ENCODE peak calls at places on chromosomes 2 and 18, in five cellular contexts. Z, I, A, X and E are unnamed samples.

GRCh38 chr2:157105372-157105771 is 152.1 kb upstream of the GALNT5 start:
- DNase-seq in I (no peak), Z (no peak), X (no peak), A (no peak), E (no peak)

GRCh38 chr2:237120956-237121720 is 35.4 kb downstream of the COPS8 start:
- DNase-seq in I (no peak), X (no peak), A (no peak), Z (no peak), E (peak; percentile 41)

GRCh38 chr2:151347904-151348303 is 9.5 kb upstream of the TNFAIP6 start:
- DNase-seq in Z (no peak), A (no peak), I (no peak), X (no peak), E (no peak)

GRCh38 chr2:213723051-213723560 is 438.8 kb downstream of the SPAG16 start:
- DNase-seq in I (no peak), A (no peak), X (no peak), Z (no peak), E (no peak)

GRCh38 chr18:79791141-79791972 is 6.4 kb upstream of the KCNG2 start:
- DNase-seq in Z (no peak), I (peak; percentile 97), A (peak; percentile 63), X (peak; percentile 91), E (peak; percentile 99)

GRCh38 chr2:134148843-134149472 is 104.9 kb upstream of the MGAT5 start:
- DNase-seq in X (peak; percentile 27), Z (no peak), I (no peak), A (no peak), E (peak; percentile 12)

GRCh38 chr18:75350440-75350839 is 77.1 kb downstream of the SMIM21 start:
- DNase-seq in A (no peak), I (peak; percentile 74), Z (no peak), X (no peak), E (no peak)

GRCh38 chr2:145380436-145381017 is 860.6 kb upstream of the ZEB2 start:
- DNase-seq in X (peak; percentile 81), Z (no peak), A (peak; percentile 41), I (peak; percentile 82), E (peak; percentile 88)

GRCh38 chr2:226796840-226797288 is 2.8 kb downstream of the IRS1 start:
- DNase-seq in A (no peak), I (no peak), X (no peak), Z (no peak), E (peak; percentile 68)

GRCh38 chr2:180733330-180733729 is 247.1 kb upstream of the UBE2E3 start:
- DNase-seq in A (no peak), I (no peak), Z (no peak), X (no peak), E (no peak)

GRCh38 chr18:59853380-59853779 is 46.4 kb upstream of the PMAIP1 start:
- DNase-seq in Z (no peak), X (no peak), I (no peak), A (no peak), E (no peak)

GRCh38 chr2:74533464-74533863 is 3.7 kb downstream of the HTRA2 start:
- DNase-seq in Z (no peak), A (no peak), X (no peak), I (no peak), E (no peak)

GRCh38 chr2:48566582-48566981 is 36.6 kb downstream of the STON1 start:
- DNase-seq in I (peak; percentile 28), Z (no peak), X (no peak), A (no peak), E (peak; percentile 48)

GRCh38 chr2:48572797-48573196 is 42.8 kb downstream of the STON1 start:
- DNase-seq in A (no peak), I (no peak), Z (no peak), X (no peak), E (no peak)

GRCh38 chr2:48569433-48569832 is 39.5 kb downstream of the STON1 start:
- DNase-seq in Z (no peak), A (no peak), X (no peak), I (peak; percentile 55), E (no peak)

GRCh38 chr2:48568551-48568950 is 38.6 kb downstream of the STON1 start:
- DNase-seq in A (no peak), Z (no peak), X (no peak), I (no peak), E (peak; percentile 46)

GRCh38 chr2:48567671-48568070 is 37.7 kb downstream of the STON1 start:
- DNase-seq in X (no peak), I (peak; percentile 64), A (no peak), Z (no peak), E (peak; percentile 21)
- TF ChIP-seq CTCF in X (no peak), I (no peak), A (no peak), Z (no peak), E (no peak)

DNA sequence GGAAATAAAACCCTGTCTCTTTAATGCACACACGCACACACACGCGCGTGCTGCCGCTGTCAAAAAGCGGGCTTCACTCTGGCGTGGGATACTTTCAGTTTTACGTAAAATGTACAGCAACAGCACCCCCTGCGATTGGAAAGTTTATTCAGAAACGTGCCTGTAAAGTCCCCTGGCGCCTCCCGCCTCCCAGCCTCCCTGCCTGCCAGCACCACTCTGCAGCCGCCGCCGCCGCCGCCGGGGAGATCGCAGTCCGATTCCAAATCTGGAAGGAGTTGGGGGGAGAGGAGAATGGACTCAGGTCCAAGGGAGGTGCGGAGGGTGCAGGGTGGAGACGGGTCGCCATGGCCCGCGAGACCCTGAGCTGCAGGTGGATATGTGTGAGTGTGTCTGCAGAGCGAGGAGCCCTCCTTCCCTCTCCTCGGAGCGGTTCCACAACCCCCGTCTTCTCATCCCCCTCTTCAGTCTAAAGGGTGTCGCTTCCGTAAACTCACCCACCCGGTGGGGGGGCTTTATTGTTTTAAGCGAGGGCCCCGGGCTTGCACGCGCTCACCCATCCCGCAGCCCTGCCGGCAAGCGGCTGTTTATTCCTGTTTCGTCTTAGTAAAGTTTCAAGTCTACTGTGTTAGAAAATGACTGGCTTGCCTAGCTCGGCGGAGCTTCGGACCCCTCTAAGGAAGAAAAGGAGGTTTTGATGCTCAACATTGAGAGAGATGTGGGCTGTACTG is 1.8 kb upstream of the BCL11A start:
- DNase-seq in Z (peak; percentile 61), X (peak; percentile 60), I (peak; percentile 67), A (peak; percentile 30), E (peak; percentile 65)
- TF ChIP-seq CTCF in Z (peak; percentile 64), X (peak; percentile 43), I (no peak), A (no peak), E (peak; percentile 51)

DNA sequence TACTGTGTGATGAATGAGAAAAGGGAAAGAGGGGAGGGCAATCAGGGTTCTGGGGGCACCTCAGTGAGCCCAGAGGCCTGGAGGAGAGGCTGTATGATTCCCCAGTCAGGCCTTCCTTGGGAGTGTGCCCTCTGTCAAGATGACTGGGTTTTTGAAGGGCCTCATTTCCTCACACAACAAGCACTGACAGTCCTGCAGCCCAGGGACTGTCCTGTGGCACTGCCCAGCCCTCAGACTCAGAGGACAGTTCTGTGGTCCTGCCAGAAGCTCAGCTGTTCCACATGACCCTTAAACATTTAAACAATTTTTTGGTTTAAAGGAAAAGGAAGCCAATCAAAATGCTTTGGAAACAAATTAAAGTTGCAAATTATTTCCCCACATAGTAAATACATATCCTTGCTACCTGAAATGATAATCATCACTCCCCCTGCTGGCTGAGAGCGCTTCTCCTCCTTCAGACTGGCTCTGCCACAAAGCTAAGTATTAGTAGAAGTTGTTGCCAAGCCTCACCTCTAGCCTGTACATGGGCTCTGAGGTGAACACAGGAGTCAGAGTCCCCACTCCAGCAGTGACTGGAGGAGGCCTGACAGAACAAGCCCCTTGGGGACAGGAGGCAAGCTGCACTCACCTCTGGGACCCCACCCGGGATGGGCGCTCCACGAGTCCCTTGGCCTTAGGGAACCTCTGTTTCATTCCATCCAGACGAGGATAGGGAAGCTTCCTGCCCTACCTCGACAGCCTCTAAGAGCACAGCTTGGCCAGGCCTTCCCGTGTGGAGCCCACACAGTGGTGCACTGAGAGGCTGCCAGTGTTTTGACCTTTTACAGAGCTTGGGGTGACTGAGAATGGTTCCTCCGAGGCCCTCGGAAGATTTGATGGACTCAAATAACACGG is 91.2 kb upstream of the SMAD7 start:
- DNase-seq in A (peak; percentile 22), Z (peak; percentile 56), X (peak; percentile 57), I (peak; percentile 47), E (peak; percentile 62)
- TF ChIP-seq CTCF in A (peak; percentile 72), Z (peak; percentile 28), X (peak; percentile 57), I (peak; percentile 53), E (peak; percentile 73)

DNA sequence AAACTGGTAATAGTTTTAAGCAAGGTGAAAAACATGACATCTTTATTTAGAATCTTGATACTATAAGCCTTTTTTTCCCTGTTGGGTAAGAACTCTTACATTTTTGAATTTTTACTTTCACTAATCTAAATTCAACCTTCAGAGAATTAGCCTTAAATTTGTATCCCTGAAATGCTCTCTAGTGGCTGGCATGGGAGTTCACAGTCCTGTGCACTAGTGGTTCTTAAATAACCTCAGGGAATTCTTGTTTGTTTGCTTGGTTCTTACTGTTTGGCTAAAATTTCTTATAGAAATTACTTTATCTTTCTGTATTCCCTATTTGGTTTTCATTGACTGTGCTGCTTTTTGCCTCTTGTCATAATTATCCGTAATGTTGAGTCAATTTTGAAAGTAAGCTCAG is 391.2 kb upstream of the FIGN start:
- DNase-seq in X (peak; percentile 6), Z (no peak), A (no peak), I (peak; percentile 33), E (peak; percentile 18)
- TF ChIP-seq CTCF in X (no peak), Z (no peak), A (peak; percentile 41), I (peak; percentile 27), E (peak; percentile 40)